ENCODE peak calls at places on chromosome 13, in four cellular contexts. Z, D, J and Y are unnamed samples.

GRCh38 chr13:42602910-42603309 is 29.0 kb downstream of the TNFSF11 start:
- DNase-seq in Z (no peak), D (no peak), J (no peak), Y (no peak)

GRCh38 chr13:37656247-37656940 is 57.8 kb upstream of the POSTN start:
- DNase-seq in Z (no peak), D (no peak), J (no peak), Y (no peak)

GRCh38 chr13:33799950-33800592 is 17.9 kb upstream of the RFC3 start:
- DNase-seq in Z (peak; percentile 37), D (no peak), J (peak; percentile 9), Y (no peak)

GRCh38 chr13:114257014-114257413 is 22.3 kb downstream of the CDC16 start:
- DNase-seq in Z (peak; percentile 74), D (no peak), J (no peak), Y (no peak)

GRCh38 chr13:49625392-49626137 is 2.7 kb upstream of the ARL11 start:
- DNase-seq in Z (no peak), D (no peak), J (no peak), Y (no peak)

GRCh38 chr13:43159007-43159406 is 135.6 kb downstream of the DNAJC15 start:
- DNase-seq in Z (peak; percentile 54), D (no peak), J (no peak), Y (no peak)

GRCh38 chr13:29849071-29849541 is 1.3 kb downstream of the UBL3 start:
- DNase-seq in Z (peak; percentile 20), D (peak; percentile 34), J (peak; percentile 36), Y (peak; percentile 16)

GRCh38 chr13:35630551-35631275 is 154.2 kb upstream of the MAB21L1 start:
- DNase-seq in Z (peak; percentile 94), D (no peak), J (no peak), Y (no peak)

GRCh38 chr13:52794589-52794988 is 53.9 kb downstream of the PCDH8 start:
- DNase-seq in Z (no peak), D (no peak), J (no peak), Y (no peak)

GRCh38 chr13:91719033-91719432 is 320.6 kb downstream of the GPC5 start:
- DNase-seq in Z (no peak), D (no peak), J (no peak), Y (no peak)

GRCh38 chr13:95987841-95988240 is 65.4 kb downstream of the UGGT2 start:
- DNase-seq in Z (no peak), D (no peak), J (no peak), Y (no peak)

DNA sequence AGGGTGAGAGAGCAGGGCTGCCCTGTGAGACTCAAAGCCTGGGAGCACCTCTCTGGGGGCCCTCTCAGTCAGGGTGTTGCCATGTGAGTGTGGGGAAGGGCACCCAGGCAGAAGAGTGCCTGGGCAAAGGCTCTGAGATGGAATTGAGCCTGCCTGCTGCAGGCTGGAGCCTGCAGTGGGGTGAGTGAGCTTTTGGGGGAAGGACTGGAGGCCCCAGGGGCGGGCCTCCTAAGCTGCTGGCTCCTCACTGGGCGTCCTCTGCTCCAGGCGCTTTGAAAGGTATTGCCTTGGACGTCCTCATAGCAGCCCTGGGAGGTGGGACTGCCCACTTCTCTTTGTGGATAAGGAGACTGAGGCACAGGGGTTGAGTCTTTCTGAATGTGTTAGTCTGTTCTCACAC is 60.3 kb downstream of the ARHGEF7 start:
- DNase-seq in Z (no peak), D (no peak), J (no peak), Y (no peak)
- H3K4me1 ChIP-seq in Z (peaks cover 14% of the 10 kb centered on the region), D (peaks cover 25% of the 10 kb centered on the region), J (peaks cover 77% of the 10 kb centered on the region), Y (peaks cover 43% of the 10 kb centered on the region)

GRCh38 chr13:47039106-47039505 is 142.3 kb upstream of the HTR2A start:
- DNase-seq in Z (no peak), D (no peak), J (no peak), Y (no peak)
- H3K4me1 ChIP-seq in Z (peaks cover 50% of the 10 kb centered on the region), D (no peaks in the 10 kb centered on the region), J (no peaks in the 10 kb centered on the region), Y (no peaks in the 10 kb centered on the region)

DNA sequence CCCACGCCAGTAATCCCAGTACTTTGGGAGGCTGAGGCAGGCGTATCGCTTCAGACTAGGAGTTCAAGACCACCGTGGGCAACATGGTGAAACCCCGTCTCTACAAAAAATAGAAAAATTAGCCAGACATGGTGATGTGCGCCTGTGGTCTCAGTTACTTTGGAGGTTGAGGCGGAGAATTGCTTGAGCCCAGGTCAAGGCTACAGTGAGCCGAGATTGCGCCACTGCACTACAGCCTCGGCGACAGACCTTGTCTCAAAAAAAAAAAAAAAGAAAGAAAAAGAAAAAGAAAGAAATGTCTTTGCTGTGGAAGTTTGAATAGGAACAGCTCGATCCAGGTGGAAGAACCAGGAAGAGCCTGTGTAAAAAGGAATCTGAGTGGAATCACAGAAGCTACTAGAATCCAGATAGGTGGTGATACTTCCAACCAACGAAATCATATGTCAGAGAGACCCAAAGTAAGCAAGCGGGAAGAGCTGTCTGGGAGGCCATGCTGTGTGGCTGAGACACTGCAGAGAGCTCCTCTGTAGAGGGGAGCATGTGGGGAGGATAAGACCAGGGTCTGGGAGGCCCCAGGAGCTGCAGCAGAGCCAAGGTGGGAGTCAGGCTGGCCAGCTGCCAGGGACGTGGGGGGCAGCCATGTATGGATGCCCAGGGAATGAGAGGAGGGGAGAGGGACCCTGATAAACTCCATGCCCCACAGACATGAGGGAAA is 21.1 kb downstream of the LATS2 start:
- DNase-seq in Z (no peak), D (no peak), J (no peak), Y (no peak)
- H3K4me1 ChIP-seq in Z (peaks cover 38% of the 10 kb centered on the region), D (peaks cover 23% of the 10 kb centered on the region), J (no peaks in the 10 kb centered on the region), Y (peaks cover 4% of the 10 kb centered on the region)

DNA sequence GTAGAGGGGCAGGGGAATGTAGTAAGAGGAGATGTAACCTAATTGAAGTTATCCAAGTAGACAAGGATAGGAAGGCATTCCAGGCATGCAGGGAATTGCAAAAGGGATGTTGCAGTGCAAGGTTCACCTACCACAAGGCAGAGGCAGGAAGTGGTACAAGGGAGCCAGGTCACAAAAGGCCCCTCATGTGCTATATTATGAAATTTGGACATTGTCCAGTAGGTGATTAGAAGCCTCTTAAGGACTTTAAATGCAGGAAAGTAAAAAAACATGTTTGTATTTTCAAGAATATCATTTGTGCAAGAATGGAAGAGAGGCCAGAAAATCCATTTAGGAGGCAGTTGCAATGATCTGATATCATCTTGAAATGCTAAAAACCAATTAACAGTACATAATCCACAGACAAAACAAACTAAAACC is 111.4 kb downstream of the FRY start:
- DNase-seq in Z (peak; percentile 82), D (no peak), J (no peak), Y (no peak)
- H3K4me1 ChIP-seq in Z (peaks cover 17% of the 10 kb centered on the region), D (no peaks in the 10 kb centered on the region), J (no peaks in the 10 kb centered on the region), Y (no peaks in the 10 kb centered on the region)

GRCh38 chr13:40660692-40661091 is 5.7 kb downstream of the FOXO1 start:
- DNase-seq in Z (no peak), D (no peak), J (no peak), Y (no peak)

GRCh38 chr13:40657961-40658360 is 8.5 kb downstream of the FOXO1 start:
- DNase-seq in Z (no peak), D (no peak), J (no peak), Y (no peak)

GRCh38 chr13:40657307-40657706 is 9.1 kb downstream of the FOXO1 start:
- DNase-seq in Z (no peak), D (no peak), J (no peak), Y (no peak)

GRCh38 chr13:40662866-40663265 is 3.6 kb downstream of the FOXO1 start:
- DNase-seq in Z (peak; percentile 58), D (no peak), J (no peak), Y (no peak)

DNA sequence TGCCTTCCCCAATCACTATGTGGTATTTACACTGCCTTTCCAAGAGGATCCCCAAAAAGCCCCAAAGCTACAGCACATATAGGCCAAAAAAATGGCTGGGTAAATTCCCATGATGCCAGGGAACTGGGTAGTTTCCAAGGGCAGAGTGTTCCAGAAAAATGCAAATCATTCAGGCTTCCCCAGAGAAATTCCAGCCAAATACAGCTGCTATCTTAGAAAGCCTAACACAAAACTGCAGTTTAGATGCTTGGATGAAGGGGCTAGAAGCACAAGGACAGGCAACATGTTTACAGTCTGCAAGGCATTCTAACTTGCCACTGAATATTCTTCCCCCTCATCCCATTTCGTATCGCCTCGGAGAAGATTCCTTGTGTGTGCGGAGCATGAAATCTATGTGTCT is 6.2 kb downstream of the FOXO1 start:
- DNase-seq in Z (peak; percentile 45), D (no peak), J (no peak), Y (no peak)
- H3K4me1 ChIP-seq in Z (peaks cover 59% of the 10 kb centered on the region), D (peaks cover 30% of the 10 kb centered on the region), J (peaks cover 69% of the 10 kb centered on the region), Y (peaks cover 48% of the 10 kb centered on the region)

DNA sequence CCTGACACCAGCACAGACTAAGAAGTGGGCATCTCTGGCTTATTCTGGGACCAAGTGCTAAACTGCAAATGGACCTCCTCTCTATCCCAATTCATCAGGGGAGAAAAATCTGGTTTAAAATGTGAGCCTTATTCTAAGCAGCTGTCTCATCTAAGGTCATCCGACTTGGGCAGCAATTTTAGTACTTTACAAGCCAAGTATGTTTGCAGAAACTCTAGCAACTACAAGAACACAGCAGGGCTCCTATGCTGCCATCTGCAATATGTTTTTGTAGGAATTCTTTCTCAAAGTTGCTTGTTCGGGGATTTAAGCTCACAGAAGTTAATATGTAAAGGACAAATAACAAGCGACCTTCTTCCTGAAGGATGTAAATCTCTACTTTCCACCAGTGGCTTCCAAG is 113.1 kb downstream of the FOXO1 start:
- DNase-seq in Z (no peak), D (no peak), J (no peak), Y (no peak)
- H3K4me1 ChIP-seq in Z (peaks cover 26% of the 10 kb centered on the region), D (no peaks in the 10 kb centered on the region), J (peaks cover 11% of the 10 kb centered on the region), Y (no peaks in the 10 kb centered on the region)

GRCh38 chr13:99046851-99047250 is 69.0 kb upstream of the DOCK9 start:
- DNase-seq in Z (no peak), D (no peak), J (no peak), Y (no peak)

GRCh38 chr13:99051768-99052455 is 74.0 kb upstream of the DOCK9 start:
- DNase-seq in Z (no peak), D (no peak), J (peak; percentile 68), Y (no peak)

GRCh38 chr13:99053636-99054233 is 75.9 kb upstream of the DOCK9 start:
- DNase-seq in Z (no peak), D (no peak), J (no peak), Y (no peak)

GRCh38 chr13:99055286-99056073 is 77.6 kb upstream of the DOCK9 start:
- DNase-seq in Z (peak; percentile 60), D (no peak), J (no peak), Y (no peak)

DNA sequence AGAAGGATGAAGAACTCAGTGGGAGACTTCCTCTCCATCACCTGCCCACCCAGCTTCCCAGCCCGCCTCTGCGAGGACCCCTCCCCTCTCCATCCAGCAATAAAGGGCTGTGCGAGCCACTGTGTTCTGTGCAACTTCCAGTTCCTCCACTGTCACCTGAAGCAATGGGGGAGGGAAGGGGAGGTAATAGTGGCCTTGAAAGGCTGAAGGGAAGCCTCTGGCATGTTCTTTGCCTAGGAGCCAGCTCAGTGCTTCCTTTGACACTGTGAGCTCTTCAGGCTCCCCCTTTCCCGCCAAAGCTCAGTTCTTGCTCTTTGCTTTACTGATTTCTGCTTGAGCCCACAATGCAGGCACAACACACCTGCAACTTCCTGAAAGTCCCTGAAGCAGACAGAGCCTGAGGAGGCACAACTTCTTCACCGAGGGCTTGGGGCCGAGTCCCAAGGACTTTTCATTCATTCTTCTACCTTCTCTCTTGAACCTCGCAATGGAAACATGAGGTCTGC is 73.2 kb upstream of the DOCK9 start:
- DNase-seq in Z (peak; percentile 31), D (no peak), J (peak; percentile 21), Y (no peak)
- H3K4me1 ChIP-seq in Z (peaks cover 31% of the 10 kb centered on the region), D (peaks cover 24% of the 10 kb centered on the region), J (peaks cover 96% of the 10 kb centered on the region), Y (peaks cover 90% of the 10 kb centered on the region)